ENCODE peak calls at places on chromosomes 3 and 15, in five cellular contexts. Y is astrocyte, T is dorsolateral prefrontal cortex, L is right atrium auricular region, O is hepatocyte. I is an unnamed sample.

GRCh38 chr3:106176734-106177133 is 307.9 kb upstream of the CBLB start:
- DNase-seq in O (no peak), L (no peak), T (no peak), Y (peak), I (no peak)

GRCh38 chr3:186589115-186589514 is 18.6 kb downstream of the DNAJB11 start:
- DNase-seq in Y (no peak), T (no peak), O (no peak), L (no peak), I (no peak)

GRCh38 chr15:56150204-56150603 is 93.5 kb downstream of the RFX7 start:
- DNase-seq in O (no peak), Y (no peak), T (no peak), L (no peak), I (no peak)

GRCh38 chr3:63279000-63279366 is 875 bp downstream of the SYNPR start:
- DNase-seq in O (peak), T (peak), Y (no peak), L (no peak), I (no peak)

GRCh38 chr15:41683955-41684354 is 23.8 kb downstream of the MGA start:
- DNase-seq in Y (no peak), O (no peak), T (no peak), L (no peak), I (no peak)

GRCh38 chr3:1955170-1955569 is 143.5 kb upstream of the CNTN4 start:
- DNase-seq in L (no peak), T (no peak), O (no peak), Y (no peak), I (no peak)

GRCh38 chr3:33054100-33055097 is 42.5 kb downstream of the GLB1 start:
- DNase-seq in O (no peak), L (no peak), T (no peak), Y (no peak), I (no peak)

GRCh38 chr3:78689378-78689777 is 1078.4 kb downstream of the ROBO1 start:
- DNase-seq in T (no peak), O (no peak), L (no peak), Y (no peak), I (no peak)

GRCh38 chr3:146581877-146582508 is 23.2 kb downstream of the PLSCR5 start:
- DNase-seq in O (peak), L (no peak), T (no peak), Y (peak), I (no peak)

GRCh38 chr3:146052791-146053310 is 108.1 kb downstream of the PLOD2 start:
- DNase-seq in Y (no peak), L (no peak), O (peak), T (no peak), I (no peak)

GRCh38 chr15:33226559-33227181 is 32.2 kb upstream of the FMN1 start:
- DNase-seq in L (no peak), Y (peak), O (peak), T (no peak), I (peak)

GRCh38 chr15:43871835-43872234 is 45.0 kb downstream of the WDR76 start:
- DNase-seq in O (no peak), L (no peak), T (no peak), Y (no peak), I (no peak)

GRCh38 chr15:43876872-43877271 is 50.1 kb downstream of the WDR76 start:
- DNase-seq in O (no peak), L (no peak), Y (no peak), T (no peak), I (no peak)

GRCh38 chr15:43873651-43874050 is 46.8 kb downstream of the WDR76 start:
- DNase-seq in Y (no peak), O (no peak), T (no peak), L (no peak), I (no peak)

GRCh38 chr15:43868412-43868811 is 41.6 kb downstream of the WDR76 start:
- DNase-seq in L (no peak), T (no peak), Y (no peak), O (no peak), I (no peak)

DNA sequence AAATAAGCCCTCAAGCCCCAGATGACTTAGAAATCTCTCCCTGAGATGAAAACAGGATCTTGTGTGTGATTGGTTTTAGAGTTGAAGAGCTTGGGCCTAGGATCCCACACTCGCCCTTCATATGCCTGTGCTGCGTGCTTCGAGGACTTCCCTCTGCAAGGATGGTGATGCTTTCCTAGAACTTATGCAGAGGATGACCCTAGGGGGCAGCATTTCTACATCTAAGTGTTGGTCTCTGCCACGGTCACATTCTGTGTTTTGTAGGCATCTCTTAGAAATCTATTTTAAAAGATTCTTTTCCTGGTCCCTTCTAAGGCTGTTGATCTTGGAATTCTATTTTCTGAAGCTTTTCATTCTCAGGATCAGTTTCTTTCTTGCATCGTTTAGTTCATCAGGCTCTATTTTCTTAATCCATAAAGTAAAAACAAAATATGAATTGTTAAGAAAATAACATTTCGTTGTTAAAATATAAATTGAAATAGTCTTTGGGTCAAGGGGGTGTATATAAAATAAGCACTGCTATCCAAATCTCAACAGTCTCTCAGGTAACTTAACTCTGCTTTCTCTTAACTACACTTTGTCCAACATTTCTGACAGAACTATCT is 45.7 kb downstream of the WDR76 start:
- DNase-seq in O (peak), Y (peak), L (no peak), T (peak), I (peak)
- TF ChIP-seq CTCF in O (peak), Y (peak), L (peak), T (peak), I (peak)

DNA sequence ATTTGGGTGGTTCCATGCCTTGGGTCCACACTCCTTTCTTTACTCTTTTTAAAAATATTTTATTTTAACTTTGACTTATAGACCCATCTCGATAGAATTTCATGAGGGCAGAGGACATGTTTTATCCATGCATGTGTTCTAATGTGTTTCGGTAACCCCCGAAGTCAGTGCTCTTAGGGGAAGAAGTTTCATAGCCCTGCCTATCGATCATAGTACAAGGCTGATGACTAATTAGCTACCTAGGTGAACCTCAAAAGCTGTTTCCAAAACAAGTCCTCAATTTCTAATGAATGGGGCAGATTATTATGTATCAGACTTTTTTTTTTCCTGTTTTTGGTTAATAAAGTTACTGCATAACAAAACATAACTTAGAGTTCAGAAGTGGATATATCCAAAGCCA is 82.0 kb downstream of the MBNL1 start:
- DNase-seq in T (no peak), O (no peak), L (no peak), Y (no peak), I (no peak)
- H3K27ac ChIP-seq in T (no peak), O (no peak), L (no peak), Y (no peak), I (no peak)

DNA sequence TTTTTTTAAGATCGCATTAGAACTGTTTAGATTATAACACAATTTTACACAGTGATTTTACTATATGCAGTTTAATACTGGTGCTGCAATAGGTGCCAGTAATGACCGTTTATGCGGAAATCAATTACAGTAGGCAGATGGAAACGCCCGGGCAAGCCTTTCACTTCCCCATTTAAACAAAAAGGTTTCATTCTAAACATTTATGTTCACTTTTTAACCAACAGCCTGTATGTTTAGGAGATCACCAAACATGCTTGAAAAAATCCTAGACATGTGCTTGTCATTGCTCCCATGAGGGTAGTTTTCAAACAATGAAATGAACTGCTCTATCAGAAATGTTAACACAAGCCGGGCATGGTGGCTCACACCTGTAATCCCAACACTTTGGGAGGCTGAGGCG is 2.7 kb downstream of the BNIP2 start:
- DNase-seq in T (no peak), O (no peak), Y (no peak), L (no peak), I (peak)
- H3K4me3 ChIP-seq in T (no peak), O (no peak), Y (no peak), L (no peak), I (no peak)

GRCh38 chr15:40053234-40054055 is 14.5 kb upstream of the SRP14 start:
- DNase-seq in O (no peak), T (no peak), L (peak), Y (no peak), I (no peak)
- TF ChIP-seq CTCF in O (peak), T (no peak), L (no peak), Y (no peak), I (no peak)

DNA sequence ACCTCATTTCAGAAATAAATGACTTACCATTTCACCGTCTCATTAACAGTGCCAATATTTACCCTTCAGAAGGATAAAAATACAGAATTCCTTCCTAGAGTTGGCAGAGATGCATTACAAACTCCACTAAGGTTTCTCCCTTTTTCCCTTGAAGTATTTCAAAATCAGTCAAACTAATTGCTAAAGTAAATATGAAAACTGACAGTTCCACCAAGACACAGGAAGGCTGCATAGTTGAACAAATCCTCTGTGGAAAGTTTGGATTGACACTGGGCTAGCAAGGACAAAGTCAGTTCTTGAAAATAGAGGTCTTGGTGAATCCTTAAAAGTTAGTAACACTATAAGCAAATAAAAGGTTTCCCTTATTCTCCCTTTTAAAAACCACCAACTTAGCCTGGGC is 34.5 kb downstream of the DCP1A start:
- DNase-seq in T (no peak), L (no peak), O (no peak), Y (no peak), I (no peak)
- H3K27ac ChIP-seq in T (no peak), L (peak), O (no peak), Y (no peak), I (no peak)

DNA sequence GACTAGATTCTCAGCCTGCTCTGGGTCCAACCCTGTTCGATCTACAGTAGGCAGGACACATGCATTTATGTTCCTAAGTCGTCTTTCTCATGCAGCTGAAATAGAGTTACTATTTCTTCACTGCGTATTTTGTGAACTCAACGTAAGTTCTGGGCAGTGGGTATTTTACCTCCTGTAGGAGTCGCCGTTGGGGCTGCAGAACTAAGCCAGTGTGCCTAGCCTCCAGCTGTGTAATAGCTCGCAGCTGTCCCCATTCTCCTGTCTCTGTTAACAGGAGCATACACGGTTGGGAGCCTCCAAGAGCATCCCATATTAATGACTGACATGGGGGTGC is 58.4 kb upstream of the HRH1 start:
- DNase-seq in Y (no peak), T (no peak), L (no peak), O (no peak), I (no peak)
- H3K4me3 ChIP-seq in Y (peak), T (no peak), L (no peak), O (no peak), I (no peak)

DNA sequence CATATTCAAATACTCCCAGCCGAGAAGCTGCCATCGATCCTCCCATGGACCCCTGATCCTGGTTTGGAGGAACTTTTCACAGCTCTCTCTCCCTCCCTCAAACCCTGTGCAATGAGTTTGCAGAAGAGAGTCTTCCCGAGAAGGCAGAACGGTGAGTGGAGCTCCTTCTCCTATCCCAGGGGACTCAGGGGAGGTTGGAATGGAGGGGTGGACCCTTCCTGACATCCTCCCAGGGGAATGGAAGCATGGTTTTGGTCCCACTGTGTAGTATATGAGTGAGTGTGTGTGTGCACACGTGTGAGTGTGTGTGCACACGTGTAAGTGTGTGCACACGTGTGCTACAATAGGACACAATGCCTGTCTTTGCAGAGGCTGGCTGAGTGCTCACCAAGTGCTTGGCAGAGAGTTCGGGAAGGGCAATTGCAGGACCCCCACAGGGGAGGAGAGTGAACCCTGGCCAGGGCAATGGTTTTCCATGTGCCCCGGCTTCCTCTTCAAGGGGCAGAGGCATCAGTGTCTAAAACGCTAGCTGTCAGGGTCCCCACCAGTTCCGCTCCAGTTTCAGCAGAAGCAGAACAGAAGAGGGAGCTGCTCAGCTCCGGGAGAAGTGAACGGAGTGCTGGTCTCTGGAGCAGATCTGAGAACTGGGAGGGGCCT is 13.8 kb upstream of the IL16 start:
- DNase-seq in L (no peak), Y (no peak), T (no peak), O (no peak), I (no peak)
- TF ChIP-seq CTCF in L (peak), Y (no peak), T (no peak), O (no peak), I (no peak)

GRCh38 chr3:70855139-70855538 is 542.7 kb upstream of the MDFIC2 start:
- DNase-seq in O (no peak), T (no peak), L (no peak), Y (no peak), I (no peak)
- H3K27ac ChIP-seq in O (no peak), T (no peak), L (no peak), Y (peak), I (no peak)

DNA sequence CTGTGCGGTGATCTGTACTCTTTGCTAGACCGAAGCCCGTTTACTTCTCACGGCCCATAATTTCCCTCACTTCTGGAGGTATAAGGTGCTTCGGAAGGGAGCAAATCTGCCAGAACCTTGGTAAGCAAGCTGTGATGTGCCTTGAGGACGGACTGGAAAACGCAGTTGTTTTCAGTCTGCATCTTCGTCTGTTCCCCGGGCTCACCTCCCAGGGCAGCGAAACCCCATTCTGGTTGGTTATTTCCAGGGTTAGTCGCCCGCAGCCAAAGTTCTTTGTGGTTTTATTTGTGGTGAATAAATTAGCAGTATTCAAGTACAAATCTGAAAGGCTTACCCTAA is 401 bp downstream of the RAMAC start:
- DNase-seq in O (no peak), L (no peak), Y (no peak), T (no peak), I (no peak)
- H3K4me3 ChIP-seq in O (peak), L (peak), Y (peak), T (peak), I (peak)

I was measured in colonic mucosa.